ENCODE peak calls at places on chromosomes 11 and 22, in six cellular contexts. F, X, H, W, Q and A are unnamed samples.

GRCh38 chr11:10490398-10491232 is 35.6 kb downstream of the AMPD3 start:
- DNase-seq in F (peak), X (no peak), H (no peak), W (peak), Q (peak), A (peak)

GRCh38 chr11:64306876-64307622 is 1.7 kb downstream of the ESRRA start:
- DNase-seq in F (no peak), X (no peak), H (no peak), W (no peak), Q (peak), A (peak)

GRCh38 chr11:130278745-130279144 is 36.0 kb downstream of the ZBTB44 start:
- DNase-seq in F (no peak), X (no peak), H (no peak), W (no peak), Q (no peak), A (no peak)

GRCh38 chr11:33893711-33894401 is 2.0 kb upstream of the LMO2 start:
- DNase-seq in F (no peak), X (peak), H (peak), W (peak), Q (no peak), A (no peak)

GRCh38 chr11:131397666-131398065 is 27.3 kb downstream of the NTM start:
- DNase-seq in F (no peak), X (no peak), H (peak), W (no peak), Q (no peak), A (no peak)

GRCh38 chr22:21942407-21942895 is 10.2 kb downstream of the PPM1F start:
- DNase-seq in F (peak), X (no peak), H (no peak), W (peak), Q (peak), A (peak)

GRCh38 chr11:62202910-62203309 is 5.6 kb upstream of the SCGB2A1 start:
- DNase-seq in F (no peak), X (no peak), H (no peak), W (no peak), Q (no peak), A (no peak)

GRCh38 chr22:37848587-37849088 is 581 bp upstream of the EIF3L start:
- DNase-seq in F (no peak), X (no peak), H (peak), W (peak), Q (no peak), A (peak)

GRCh38 chr11:60700689-60701508 is 1.5 kb downstream of the MS4A8 start:
- DNase-seq in F (peak), X (no peak), H (peak), W (no peak), Q (no peak), A (no peak)

GRCh38 chr11:83222499-83222898 is 29.0 kb downstream of the ANKRD42 start:
- DNase-seq in F (no peak), X (no peak), H (no peak), W (peak), Q (no peak), A (no peak)

GRCh38 chr11:75565221-75565814 is 3.3 kb downstream of the SERPINH1 start:
- DNase-seq in F (peak), X (no peak), H (no peak), W (peak), Q (peak), A (peak)

GRCh38 chr11:59510917-59511589 is at the start of gene OR4D9:
- DNase-seq in F (no peak), X (no peak), H (no peak), W (no peak), Q (no peak), A (no peak)

GRCh38 chr22:39352301-39352867 is 2.6 kb downstream of the SYNGR1 start:
- DNase-seq in F (no peak), X (no peak), H (no peak), W (no peak), Q (no peak), A (no peak)

GRCh38 chr11:100576044-100577021 is 110.8 kb upstream of the ARHGAP42 start:
- DNase-seq in F (peak), X (no peak), H (peak), W (peak), Q (no peak), A (peak)

GRCh38 chr11:34366522-34366921 is 8.7 kb upstream of the ABTB2 start:
- DNase-seq in F (no peak), X (no peak), H (peak), W (no peak), Q (no peak), A (no peak)